ENCODE peak calls at places on chromosomes 2 and 18, in five cellular contexts. Z, K, N, Y and I are unnamed samples.

GRCh38 chr18:68991281-68991680 is 193.4 kb downstream of the CCDC102B start:
- DNase-seq in N (peak), Y (no peak), Z (no peak), K (no peak), I (no peak)

GRCh38 chr2:147297820-147298219 is 547.0 kb upstream of the ACVR2A start:
- DNase-seq in Y (no peak), Z (no peak), K (no peak), N (no peak), I (no peak)

GRCh38 chr2:42089340-42089925 is 41.6 kb downstream of the PKDCC start:
- DNase-seq in N (peak), Y (peak), Z (peak), K (peak), I (no peak)

GRCh38 chr2:190280565-190281330 is 38.9 kb downstream of the HIBCH start:
- DNase-seq in N (peak), Y (no peak), K (no peak), Z (no peak), I (no peak)

GRCh38 chr2:21038403-21039073 is 5.3 kb downstream of the APOB start:
- DNase-seq in K (no peak), Y (no peak), Z (no peak), N (no peak), I (no peak)

GRCh38 chr2:95359035-95359434 is 43.5 kb upstream of the FAHD2A start:
- DNase-seq in Y (no peak), K (no peak), N (peak), Z (peak), I (no peak)

GRCh38 chr2:25313711-25314513 is 27.8 kb downstream of the DNMT3A start:
- DNase-seq in N (no peak), Y (no peak), K (no peak), Z (no peak), I (no peak)

GRCh38 chr2:15040429-15041084 is 408.0 kb downstream of the LRATD1 start:
- DNase-seq in Z (no peak), N (no peak), K (no peak), Y (no peak), I (no peak)

GRCh38 chr2:233740875-233741274 is 12.0 kb downstream of the UGT1A3 start:
- DNase-seq in Y (no peak), Z (no peak), N (no peak), K (no peak), I (no peak)